ENCODE peak calls at places on chromosome 7, in eight cellular contexts. E, Y, L, H, Z, R, M and V are unnamed samples.
A peak's percentile ranks its signal among the peaks of the same experiment; 100 is the strongest.

GRCh38 chr7:68148440-68148839 is 1151.8 kb downstream of the TYW1 start:
- DNase-seq in E (no peak), Y (no peak), L (no peak), H (no peak), Z (no peak), R (no peak), M (no peak), V (no peak)

GRCh38 chr7:122143376-122143750 is 686 bp downstream of the AASS start:
- DNase-seq in E (peak; percentile 57), Y (no peak), L (peak; percentile 61), H (no peak), Z (no peak), R (no peak), M (peak; percentile 6), V (peak; percentile 26)

GRCh38 chr7:55250313-55250712 is 114.8 kb upstream of the LANCL2 start:
- DNase-seq in E (peak; percentile 64), Y (no peak), L (no peak), H (peak; percentile 42), Z (no peak), R (no peak), M (no peak), V (peak; percentile 35)

GRCh38 chr7:38190010-38190409 is 12.0 kb downstream of the STARD3NL start:
- DNase-seq in E (no peak), Y (no peak), L (no peak), H (no peak), Z (no peak), R (no peak), M (no peak), V (no peak)

GRCh38 chr7:4629287-4629905 is 52.7 kb upstream of the FOXK1 start:
- DNase-seq in E (no peak), Y (no peak), L (no peak), H (no peak), Z (no peak), R (no peak), M (no peak), V (no peak)

GRCh38 chr7:2734761-2735571 is 47.0 kb downstream of the AMZ1 start:
- DNase-seq in E (no peak), Y (no peak), L (no peak), H (no peak), Z (no peak), R (no peak), M (peak; percentile 47), V (peak; percentile 54)

GRCh38 chr7:2063562-2064360 is 169.0 kb downstream of the MAD1L1 start:
- DNase-seq in E (peak; percentile 59), Y (no peak), L (no peak), H (peak; percentile 45), Z (no peak), R (no peak), M (no peak), V (peak; percentile 30)

GRCh38 chr7:89312561-89312960 is 517.0 kb upstream of the TEX47 start:
- DNase-seq in E (no peak), Y (no peak), L (no peak), H (no peak), Z (no peak), R (no peak), M (no peak), V (no peak)

GRCh38 chr7:155880721-155881120 is 68.5 kb upstream of the SHH start:
- DNase-seq in E (no peak), Y (no peak), L (no peak), H (no peak), Z (no peak), R (no peak), M (no peak), V (no peak)

GRCh38 chr7:127950233-127950935 is 80.9 kb downstream of the LRRC4 start:
- DNase-seq in E (no peak), Y (no peak), L (no peak), H (no peak), Z (no peak), R (no peak), M (no peak), V (no peak)

GRCh38 chr7:53602817-53603418 is 567.5 kb downstream of the POM121L12 start:
- DNase-seq in E (no peak), Y (no peak), L (no peak), H (peak; percentile 5), Z (peak; percentile 55), R (no peak), M (no peak), V (no peak)

GRCh38 chr7:89183726-89184125 is 388.2 kb upstream of the TEX47 start:
- DNase-seq in E (no peak), Y (no peak), L (no peak), H (peak; percentile 6), Z (no peak), R (no peak), M (no peak), V (no peak)

GRCh38 chr7:99740573-99741437 is 5.8 kb upstream of the CYP3A7 start:
- DNase-seq in E (no peak), Y (no peak), L (no peak), H (no peak), Z (peak; percentile 45), R (no peak), M (no peak), V (peak; percentile 26)

GRCh38 chr7:74032191-74032490 is 4.2 kb downstream of the ELN start:
- DNase-seq in E (no peak), Y (no peak), L (no peak), H (no peak), Z (no peak), R (no peak), M (no peak), V (peak; percentile 66)
- H3K4me3 ChIP-seq in E (no peak overlapping the region), Y (no peak overlapping the region), L (no peak overlapping the region), H (no peak overlapping the region), Z (no peak overlapping the region), R (peak overlapping the region; percentile 61), M (no peak overlapping the region), V (no peak overlapping the region)

DNA sequence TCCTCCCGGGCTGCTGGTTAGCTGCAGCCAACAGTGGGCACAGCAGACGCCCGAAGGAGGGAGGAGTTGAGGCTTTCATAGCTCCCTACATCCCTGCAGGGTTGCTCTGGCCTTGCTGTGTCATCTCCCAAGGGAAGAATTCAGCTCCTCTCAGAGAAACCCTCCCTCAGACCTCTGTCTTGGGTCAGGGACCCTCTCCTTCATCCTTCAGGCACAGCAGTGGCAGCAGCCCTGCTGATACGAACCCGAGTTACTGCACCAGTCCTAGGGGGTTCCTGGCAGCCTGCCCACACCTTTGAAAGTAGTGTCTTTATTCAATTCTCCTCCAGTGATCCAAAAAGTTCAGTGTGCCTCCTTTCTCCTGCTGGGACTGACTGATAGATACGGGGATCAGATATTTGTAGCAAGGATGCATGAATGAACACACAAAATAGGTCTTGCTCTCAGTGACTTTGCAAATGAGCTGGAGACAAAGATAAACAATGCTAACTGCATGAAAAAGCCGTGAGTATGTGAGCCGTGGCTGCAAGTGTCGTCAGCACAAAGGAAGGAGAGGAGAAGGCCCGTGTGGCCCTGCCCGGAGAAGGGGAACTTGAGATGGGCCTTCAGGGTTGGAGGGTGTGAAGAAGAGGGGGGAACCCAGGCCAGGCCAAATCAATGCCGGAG is 136.6 kb downstream of the PRKAG2 start:
- DNase-seq in E (no peak), Y (no peak), L (no peak), H (no peak), Z (peak; percentile 24), R (no peak), M (no peak), V (no peak)
- H3K27ac ChIP-seq in E (no peak overlapping the region), Y (no peak overlapping the region), L (no peak overlapping the region), H (no peak overlapping the region), Z (no peak overlapping the region), R (no peak overlapping the region), M (no peak overlapping the region), V (no peak overlapping the region)

GRCh38 chr7:44056681-44057080 is 8.7 kb downstream of the PGAM2 start:
- DNase-seq in E (no peak), Y (no peak), L (no peak), H (no peak), Z (no peak), R (peak; percentile 48), M (no peak), V (peak; percentile 9)

GRCh38 chr7:44058759-44059218 is 6.6 kb downstream of the PGAM2 start:
- DNase-seq in E (no peak), Y (no peak), L (no peak), H (no peak), Z (no peak), R (no peak), M (no peak), V (no peak)

GRCh38 chr7:44057849-44058758 is 7.3 kb downstream of the PGAM2 start:
- DNase-seq in E (no peak), Y (no peak), L (no peak), H (no peak), Z (no peak), R (peak; percentile 53), M (no peak), V (peak; percentile 10)

GRCh38 chr7:44059219-44060090 is 5.9 kb downstream of the PGAM2 start:
- DNase-seq in E (peak; percentile 41), Y (no peak), L (peak; percentile 48), H (no peak), Z (no peak), R (peak; percentile 53), M (no peak), V (no peak)

GRCh38 chr7:44057181-44057848 is 8.1 kb downstream of the PGAM2 start:
- DNase-seq in E (no peak), Y (no peak), L (no peak), H (no peak), Z (no peak), R (peak; percentile 37), M (no peak), V (no peak)
- H3K4me1 ChIP-seq in E (no peaks in the 10 kb centered on the region), Y (no peaks in the 10 kb centered on the region), L (peaks cover 3% of the 10 kb centered on the region), H (no peaks in the 10 kb centered on the region), Z (no peaks in the 10 kb centered on the region), R (no peaks in the 10 kb centered on the region), M (peaks cover 10% of the 10 kb centered on the region), V (peaks cover 3% of the 10 kb centered on the region)

DNA sequence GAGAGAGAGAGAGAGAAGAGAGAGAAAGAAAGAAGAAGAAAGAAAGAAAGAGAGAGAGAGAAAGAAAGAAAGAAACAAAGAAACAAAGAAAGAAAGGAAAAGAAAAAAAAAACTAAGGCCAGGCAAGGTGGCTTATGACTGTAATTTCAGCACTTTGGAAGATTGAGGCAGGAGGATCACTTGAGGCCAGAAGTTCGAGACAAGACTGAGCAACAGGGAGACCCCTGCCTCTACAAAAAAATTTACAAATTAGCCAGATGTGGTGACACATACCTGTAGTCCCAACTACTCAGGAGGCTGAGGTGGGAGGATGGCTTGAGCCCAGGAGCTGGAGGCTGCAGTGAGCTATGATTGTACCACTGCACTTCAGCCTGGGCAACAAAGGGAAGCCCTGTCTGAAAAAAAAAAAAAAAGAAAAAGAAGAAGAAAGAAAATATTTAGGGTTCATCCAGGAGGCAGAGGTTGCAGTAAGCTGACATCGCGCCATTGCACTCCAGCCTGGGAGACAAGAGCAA is 2.8 kb downstream of the SERPINE1 start:
- DNase-seq in E (no peak), Y (no peak), L (no peak), H (no peak), Z (no peak), R (no peak), M (no peak), V (no peak)
- H3K4me3 ChIP-seq in E (no peak overlapping the region), Y (no peak overlapping the region), L (no peak overlapping the region), H (no peak overlapping the region), Z (no peak overlapping the region), R (no peak overlapping the region), M (no peak overlapping the region), V (no peak overlapping the region)